ENCODE peak calls at places on chromosomes 5 and 9, in seven cellular contexts. V is nucleus accumbens; R is heart right ventricle; P is aorta; T is pancreas; O is naive thymus-derived CD8-positive, alpha-beta T cell; X is kidney epithelial cell. G is an unnamed sample.

GRCh38 chr9:136675477-136676296 is 11.6 kb downstream of the AGPAT2 start:
- DNase-seq in V (no peak), T (peak; percentile 60), X (no peak), R (no peak), O (no peak), P (no peak), G (no peak)

GRCh38 chr5:172180936-172181335 is 7.1 kb downstream of the STK10 start:
- DNase-seq in R (no peak), X (no peak), O (peak; percentile 83), T (no peak), V (peak; percentile 52), P (no peak), G (no peak)

GRCh38 chr5:138033916-138034315 is 1.0 kb upstream of the FAM13B start:
- DNase-seq in X (no peak), R (no peak), T (no peak), P (no peak), O (no peak), V (no peak), G (peak; percentile 77)

GRCh38 chr9:93231121-93231694 is 47.3 kb downstream of the WNK2 start:
- DNase-seq in O (no peak), R (peak; percentile 42), X (no peak), V (no peak), P (peak; percentile 72), T (peak; percentile 95), G (no peak)

GRCh38 chr5:87268126-87268969 is 665 bp downstream of the RASA1 start:
- DNase-seq in T (peak; percentile 62), X (no peak), P (peak; percentile 75), O (peak; percentile 83), R (peak; percentile 73), V (peak; percentile 81), G (peak; percentile 82)

GRCh38 chr9:82105729-82106128 is 117.2 kb downstream of the SPATA31D1 start:
- DNase-seq in T (no peak), X (no peak), P (no peak), V (no peak), R (no peak), O (no peak), G (no peak)

GRCh38 chr5:149679876-149680809 is 50.0 kb upstream of the PPARGC1B start:
- DNase-seq in X (no peak), T (no peak), P (no peak), R (peak; percentile 46), V (no peak), O (no peak), G (no peak)

GRCh38 chr9:37542895-37543294 is 33.3 kb downstream of the FBXO10 start:
- DNase-seq in T (no peak), O (no peak), P (no peak), V (no peak), R (no peak), X (no peak), G (no peak)

GRCh38 chr9:96453625-96454024 is 3.7 kb downstream of the HABP4 start:
- DNase-seq in T (no peak), V (peak; percentile 5), P (no peak), X (no peak), R (no peak), O (no peak), G (peak; percentile 40)

GRCh38 chr5:143401253-143401845 is 2.1 kb downstream of the NR3C1 start:
- DNase-seq in X (no peak), T (no peak), R (no peak), O (no peak), P (no peak), V (no peak), G (no peak)

GRCh38 chr5:172424111-172424490 is 30.2 kb downstream of the SH3PXD2B start:
- DNase-seq in V (no peak), X (no peak), T (no peak), O (no peak), P (no peak), R (no peak), G (no peak)

GRCh38 chr5:24232929-24233328 is 411.8 kb downstream of the CDH10 start:
- DNase-seq in X (no peak), V (no peak), T (no peak), O (no peak), R (no peak), P (no peak), G (no peak)

GRCh38 chr5:111559680-111560079 is 47.3 kb upstream of the STARD4 start:
- DNase-seq in T (no peak), P (no peak), O (no peak), X (no peak), R (no peak), V (no peak), G (no peak)

GRCh38 chr9:93669116-93669957 is 93.0 kb downstream of the PHF2 start:
- DNase-seq in T (peak; percentile 5), O (no peak), R (no peak), X (no peak), P (peak; percentile 33), V (no peak), G (peak; percentile 24)

GRCh38 chr5:154513669-154514084 is 35.6 kb upstream of the HAND1 start:
- DNase-seq in T (no peak), V (no peak), X (no peak), R (no peak), P (no peak), O (no peak), G (peak; percentile 26)

GRCh38 chr5:149680810-149681221 is 49.3 kb upstream of the PPARGC1B start:
- DNase-seq in V (no peak), R (peak; percentile 43), P (peak; percentile 86), T (no peak), X (no peak), O (no peak), G (no peak)

GRCh38 chr9:114919611-114920010 is 10.8 kb downstream of the TNFSF8 start:
- DNase-seq in O (no peak), V (no peak), X (no peak), P (no peak), T (no peak), R (no peak), G (no peak)

GRCh38 chr9:13534006-13534405 is 254.5 kb upstream of the MPDZ start:
- DNase-seq in O (no peak), P (no peak), X (no peak), V (no peak), T (no peak), R (no peak), G (no peak)

GRCh38 chr9:100601216-100601615 is 23.3 kb downstream of the CAVIN4 start:
- DNase-seq in T (peak; percentile 39), X (no peak), V (no peak), P (no peak), O (peak; percentile 30), R (no peak), G (peak; percentile 67)

GRCh38 chr5:134113908-134114875 is at the start of gene TCF7:
- DNase-seq in X (no peak), V (peak; percentile 36), R (peak; percentile 79), T (peak; percentile 86), O (peak; percentile 87), P (peak; percentile 74), G (peak; percentile 78)

GRCh38 chr9:35229066-35229778 is 67.4 kb downstream of the UNC13B start:
- DNase-seq in V (no peak), X (no peak), P (no peak), O (no peak), T (no peak), R (no peak), G (no peak)

GRCh38 chr5:82272957-82273356 is 5.2 kb downstream of the RPS23 start:
- DNase-seq in P (no peak), R (no peak), T (no peak), O (no peak), V (no peak), X (no peak), G (no peak)

GRCh38 chr9:2016411-2017208 is 1.5 kb downstream of the SMARCA2 start:
- DNase-seq in X (no peak), R (peak; percentile 82), V (peak; percentile 77), O (peak; percentile 60), T (peak; percentile 72), P (peak; percentile 90), G (peak; percentile 86)

GRCh38 chr5:93399675-93400074 is 181.3 kb downstream of the NR2F1-AS1 start:
- DNase-seq in V (no peak), P (no peak), X (no peak), T (peak; percentile 31), R (no peak), O (no peak), G (no peak)

GRCh38 chr9:128946544-128946943 is 859 bp downstream of the DOLK start:
- DNase-seq in O (no peak), X (no peak), P (no peak), R (no peak), T (no peak), V (no peak), G (no peak)

GRCh38 chr5:2529371-2530100 is 221.9 kb downstream of the IRX2 start:
- DNase-seq in P (no peak), T (no peak), O (no peak), X (no peak), R (no peak), V (no peak), G (no peak)

GRCh38 chr5:65928341-65928752 is 2.0 kb downstream of the ERBIN start:
- DNase-seq in P (no peak), O (no peak), T (no peak), X (no peak), R (no peak), V (no peak), G (peak; percentile 20)